ENCODE peak calls at places on chromosomes 7 and 10, in five cellular contexts. N is choroid plexus epithelial cell, C is fibroblast of mammary gland, B is upper lobe of right lung, P is progenitor cell of endocrine pancreas. J is an unnamed sample.

GRCh38 chr7:137080516-137081203 is 212.2 kb downstream of the CHRM2 start:
- DNase-seq in C (no peak), P (no peak), B (no peak), N (no peak), J (no peak)

GRCh38 chr7:5495581-5496375 is 72.1 kb upstream of the TNRC18 start:
- DNase-seq in P (no peak), N (no peak), B (no peak), C (no peak), J (peak; percentile 96)

GRCh38 chr10:92395271-92395670 is 104.3 kb downstream of the MARCHF5 start:
- DNase-seq in N (no peak), C (no peak), B (no peak), P (no peak), J (no peak)

GRCh38 chr10:132558516-132559413 is 21.2 kb downstream of the INPP5A start:
- DNase-seq in N (no peak), C (no peak), B (no peak), P (no peak), J (no peak)

GRCh38 chr10:97230146-97230545 is 44.4 kb upstream of the SLIT1 start:
- DNase-seq in P (no peak), N (peak; percentile 26), C (peak; percentile 60), B (no peak), J (no peak)

GRCh38 chr10:6988654-6989053 is 408.6 kb upstream of the PRKCQ start:
- DNase-seq in B (no peak), P (no peak), N (no peak), C (no peak), J (no peak)

GRCh38 chr10:34547283-34547682 is 267.8 kb downstream of the PARD3 start:
- DNase-seq in P (no peak), C (no peak), N (no peak), B (no peak), J (no peak)

GRCh38 chr7:51079494-51079893 is 237.1 kb downstream of the COBL start:
- DNase-seq in C (no peak), N (no peak), P (no peak), B (no peak), J (no peak)

GRCh38 chr7:70353310-70353947 is 755.2 kb downstream of the AUTS2 start:
- DNase-seq in C (peak; percentile 64), N (no peak), B (no peak), P (no peak), J (no peak)

GRCh38 chr10:21524526-21525366 is 736 bp downstream of the SKIDA1 start:
- DNase-seq in P (no peak), B (no peak), C (peak; percentile 57), N (peak; percentile 79), J (no peak)

GRCh38 chr10:62352356-62352963 is 21.7 kb upstream of the ZNF365 start:
- DNase-seq in C (peak; percentile 85), N (no peak), B (no peak), P (no peak), J (no peak)

GRCh38 chr10:536371-536925 is 153.0 kb downstream of the DIP2C start:
- DNase-seq in P (no peak), N (no peak), C (peak; percentile 62), B (peak; percentile 17), J (no peak)

GRCh38 chr10:18321371-18321770 is 181.1 kb downstream of the CACNB2 start:
- DNase-seq in C (no peak), P (no peak), N (no peak), B (no peak), J (no peak)

GRCh38 chr7:94375167-94375566 is 19.5 kb upstream of the COL1A2 start:
- DNase-seq in B (no peak), C (peak; percentile 96), P (no peak), N (peak; percentile 99), J (no peak)

GRCh38 chr7:636396-636795 is 90.1 kb upstream of the DNAAF5 start:
- DNase-seq in B (peak; percentile 64), N (peak; percentile 38), P (no peak), C (no peak), J (no peak)

GRCh38 chr7:27190284-27190748 is 5.3 kb upstream of the HOXA11 start:
- DNase-seq in P (no peak), C (no peak), N (no peak), B (no peak), J (no peak)

GRCh38 chr7:80127412-80128150 is 7.0 kb upstream of the GNAI1 start:
- DNase-seq in B (no peak), N (peak; percentile 61), P (no peak), C (no peak), J (no peak)

GRCh38 chr7:101588131-101588935 is 40.8 kb downstream of the MYL10 start:
- DNase-seq in P (no peak), C (no peak), B (no peak), N (no peak), J (no peak)

GRCh38 chr7:2313450-2314208 is 612 bp downstream of the SNX8 start:
- DNase-seq in C (no peak), N (no peak), B (no peak), P (no peak), J (no peak)

GRCh38 chr10:71247804-71248203 is 35.4 kb downstream of the UNC5B start:
- DNase-seq in C (no peak), B (no peak), P (no peak), N (no peak), J (no peak)